ENCODE peak calls at places on chromosomes 16 and 17, in four cellular contexts. B, C, Z and U are unnamed samples.
A peak's percentile ranks its signal among the peaks of the same experiment; 100 is the strongest.

GRCh38 chr17:21239680-21240374 is 13.4 kb downstream of the NATD1 start:
- DNase-seq in B (no peak), C (peak; percentile 48), Z (no peak), U (peak; percentile 73)

GRCh38 chr17:54924405-54924804 is 23.8 kb downstream of the TOM1L1 start:
- DNase-seq in B (no peak), C (no peak), Z (no peak), U (no peak)

GRCh38 chr17:80069886-80070177 is 31.5 kb upstream of the GAA start:
- DNase-seq in B (no peak), C (no peak), Z (no peak), U (no peak)

GRCh38 chr17:67520282-67520906 is 143.3 kb downstream of the PITPNC1 start:
- DNase-seq in B (peak; percentile 39), C (no peak), Z (no peak), U (no peak)

GRCh38 chr16:55543470-55543869 is 23.0 kb upstream of the CAPNS2 start:
- DNase-seq in B (no peak), C (no peak), Z (no peak), U (no peak)

GRCh38 chr16:22075043-22075757 is 17.1 kb upstream of the VWA3A start:
- DNase-seq in B (no peak), C (no peak), Z (no peak), U (no peak)

GRCh38 chr16:66278111-66278531 is 88.4 kb upstream of the CDH5 start:
- DNase-seq in B (no peak), C (no peak), Z (no peak), U (no peak)

GRCh38 chr17:2396568-2397246 is 4.2 kb downstream of the MNT start:
- DNase-seq in B (peak; percentile 84), C (peak; percentile 47), Z (peak; percentile 68), U (no peak)

GRCh38 chr16:80015566-80015965 is 415.0 kb upstream of the MAF start:
- DNase-seq in B (no peak), C (no peak), Z (no peak), U (no peak)

GRCh38 chr17:20266806-20267458 is 200.4 kb downstream of the LGALS9B start:
- DNase-seq in B (no peak), C (peak; percentile 33), Z (no peak), U (no peak)

GRCh38 chr16:64459821-64460220 is 662.0 kb downstream of the CDH11 start:
- DNase-seq in B (no peak), C (no peak), Z (no peak), U (no peak)

GRCh38 chr17:1793447-1793806 is 31.6 kb downstream of the SERPINF1 start:
- DNase-seq in B (no peak), C (no peak), Z (no peak), U (no peak)

GRCh38 chr17:8995711-8996110 is 25.6 kb upstream of the NTN1 start:
- DNase-seq in B (no peak), C (no peak), Z (no peak), U (no peak)

GRCh38 chr16:27208081-27208692 is 4.9 kb downstream of the KDM8 start:
- DNase-seq in B (no peak), C (no peak), Z (no peak), U (no peak)

GRCh38 chr17:5381542-5381941 is 37.9 kb downstream of the NUP88 start:
- DNase-seq in B (no peak), C (no peak), Z (no peak), U (no peak)

GRCh38 chr17:81183316-81183715 is 17.3 kb upstream of the AATK start:
- DNase-seq in B (no peak), C (no peak), Z (no peak), U (no peak)

GRCh38 chr17:43434902-43435319 is 36.1 kb downstream of the ARL4D start:
- DNase-seq in B (no peak), C (no peak), Z (no peak), U (no peak)

GRCh38 chr17:60630352-60630751 is 30.4 kb downstream of the PPM1D start:
- DNase-seq in B (no peak), C (no peak), Z (no peak), U (no peak)

GRCh38 chr17:29713626-29714025 is 90.9 kb upstream of the CORO6 start:
- DNase-seq in B (no peak), C (no peak), Z (peak; percentile 36), U (no peak)

GRCh38 chr17:81387235-81388060 is 7.8 kb upstream of the BAHCC1 start:
- DNase-seq in B (no peak), C (no peak), Z (no peak), U (peak; percentile 73)

GRCh38 chr17:11039342-11039741 is 201.5 kb upstream of the PIRT start:
- DNase-seq in B (no peak), C (no peak), Z (no peak), U (no peak)

GRCh38 chr17:4678448-4679026 is 25.4 kb downstream of the PELP1 start:
- DNase-seq in B (peak; percentile 21), C (peak; percentile 19), Z (no peak), U (no peak)

GRCh38 chr16:65604771-65605170 is 482.9 kb upstream of the CDH11 start:
- DNase-seq in B (no peak), C (no peak), Z (no peak), U (no peak)

GRCh38 chr16:83187404-83187803 is 560.6 kb downstream of the CDH13 start:
- DNase-seq in B (no peak), C (no peak), Z (no peak), U (no peak)
- TF ChIP-seq SPI1 in B (no peak), C (no peak), Z (no peak), U (no peak)

DNA sequence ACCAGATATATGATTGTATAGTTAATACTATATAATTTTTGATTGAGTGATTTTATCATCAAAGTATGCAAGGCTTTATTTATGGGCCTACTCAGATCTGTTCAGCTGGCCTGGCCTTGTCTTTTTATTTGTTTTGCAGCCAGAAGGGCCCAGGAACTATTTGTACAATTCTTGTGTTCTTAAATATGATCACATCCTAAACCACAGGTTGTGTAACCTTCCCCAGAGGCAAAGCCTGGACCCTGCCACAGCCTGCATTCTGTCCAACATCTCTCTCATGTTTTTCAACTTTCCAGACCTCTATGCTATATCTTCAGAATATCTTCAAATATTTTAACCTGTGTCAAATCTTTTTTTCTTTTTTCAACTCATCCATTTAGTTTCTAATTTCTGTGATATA is 410.4 kb upstream of the MON1B start:
- DNase-seq in B (no peak), C (no peak), Z (no peak), U (no peak)
- TF ChIP-seq POLR2AphosphoS5 in B (no peak), C (no peak), Z (no peak), U (no peak)

DNA sequence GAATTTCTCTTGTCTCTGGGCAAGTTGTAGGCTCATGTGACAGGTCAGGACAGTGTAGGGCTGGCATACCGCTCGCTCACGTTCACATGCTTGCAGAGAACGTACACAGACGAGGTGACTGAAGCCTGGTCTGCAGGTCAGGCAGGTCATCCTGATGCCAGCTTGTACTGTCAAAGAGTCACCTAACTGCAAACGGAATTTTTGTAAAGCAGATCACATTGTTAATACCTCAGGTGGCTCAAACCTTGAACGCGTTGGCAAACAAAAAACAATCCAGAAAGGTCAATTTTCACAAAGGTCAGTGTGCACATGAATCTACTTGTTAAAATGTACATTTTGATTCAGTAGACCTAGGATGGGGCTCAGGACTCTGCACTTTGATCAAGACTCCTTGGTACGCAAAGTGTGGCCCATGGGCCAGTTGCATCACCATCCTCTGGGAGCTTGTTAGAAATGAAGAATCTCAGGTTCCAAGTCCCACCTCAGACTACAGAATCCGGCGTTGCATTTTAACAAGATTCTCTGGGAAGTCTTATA is 28.6 kb downstream of the ANKRD40 start:
- DNase-seq in B (no peak), C (no peak), Z (no peak), U (no peak)
- TF ChIP-seq SPI1 in B (no peak), C (no peak), Z (no peak), U (no peak)

DNA sequence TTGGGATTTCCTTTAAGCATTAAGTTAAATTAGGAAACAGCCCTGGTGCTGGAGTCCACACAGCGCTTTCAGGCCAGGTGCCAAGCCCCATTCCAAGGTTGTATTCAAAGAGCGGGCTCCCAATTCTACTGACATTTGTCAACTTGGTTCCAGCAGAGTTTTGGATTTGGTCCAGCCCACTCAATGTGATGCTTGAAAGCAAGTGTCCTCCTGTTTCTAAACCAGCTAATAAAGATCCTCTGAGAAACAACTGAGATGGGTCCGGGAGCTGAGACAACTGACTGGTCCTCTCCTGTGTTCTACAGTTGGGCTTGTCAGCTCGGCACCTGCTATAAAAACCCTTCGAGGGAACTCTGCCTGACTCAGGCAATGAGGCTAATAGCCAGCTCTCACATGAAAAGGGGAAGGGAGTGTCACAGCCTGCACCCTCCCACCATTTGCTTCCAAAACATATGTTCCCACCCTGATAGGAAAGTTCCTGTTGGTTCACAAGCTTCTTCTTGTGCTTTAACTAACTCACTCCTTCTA is 11.4 kb downstream of the ERN1 start:
- DNase-seq in B (peak; percentile 47), C (peak; percentile 60), Z (no peak), U (no peak)
- TF ChIP-seq POLR2AphosphoS5 in B (peak; percentile 59), C (no peak), Z (no peak), U (no peak)

DNA sequence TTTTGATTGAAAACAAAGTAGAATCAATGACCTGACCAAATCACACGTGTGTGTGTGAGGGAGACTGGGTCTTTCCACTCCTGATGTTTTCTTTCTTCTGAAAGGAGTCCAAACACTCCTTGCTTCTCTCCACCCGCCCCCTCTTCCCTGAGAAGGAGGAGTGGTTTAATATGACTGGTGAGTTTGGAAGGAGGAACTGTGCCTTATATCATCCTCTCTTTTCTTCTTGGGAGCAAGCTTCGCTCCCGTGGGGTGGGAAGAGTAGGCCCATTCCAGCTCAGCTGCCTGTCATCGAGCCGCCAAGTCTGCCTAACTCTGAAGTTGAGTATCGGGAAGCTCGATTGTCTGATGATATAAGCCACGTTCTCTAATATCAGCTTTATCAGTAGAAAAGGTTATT is 96.5 kb downstream of the YPEL2 start:
- DNase-seq in B (no peak), C (no peak), Z (no peak), U (no peak)
- TF ChIP-seq SPI1 in B (no peak), C (no peak), Z (no peak), U (no peak)

GRCh38 chr17:45149669-45150603 is 1.7 kb downstream of the HEXIM1 start:
- DNase-seq in B (no peak), C (peak; percentile 32), Z (no peak), U (no peak)
- TF ChIP-seq POLR2AphosphoS5 in B (peak; percentile 62), C (no peak), Z (peak; percentile 79), U (peak; percentile 76)

GRCh38 chr16:85616608-85617311 is 3.6 kb downstream of the GSE1 start:
- DNase-seq in B (peak; percentile 34), C (no peak), Z (peak; percentile 51), U (peak; percentile 82)

GRCh38 chr16:85615014-85615851 is 2.1 kb downstream of the GSE1 start:
- DNase-seq in B (peak; percentile 35), C (no peak), Z (no peak), U (no peak)

GRCh38 chr16:85617948-85618347 is 4.8 kb downstream of the GSE1 start:
- DNase-seq in B (no peak), C (no peak), Z (no peak), U (no peak)

GRCh38 chr16:85614338-85615013 is 1.4 kb downstream of the GSE1 start:
- DNase-seq in B (peak; percentile 32), C (peak; percentile 71), Z (no peak), U (no peak)

GRCh38 chr16:85615852-85616607 is 2.9 kb downstream of the GSE1 start:
- DNase-seq in B (peak; percentile 62), C (peak; percentile 48), Z (peak; percentile 47), U (peak; percentile 91)
- TF ChIP-seq SPI1 in B (peak; percentile 68), C (peak; percentile 86), Z (peak; percentile 63), U (peak; percentile 68)

DNA sequence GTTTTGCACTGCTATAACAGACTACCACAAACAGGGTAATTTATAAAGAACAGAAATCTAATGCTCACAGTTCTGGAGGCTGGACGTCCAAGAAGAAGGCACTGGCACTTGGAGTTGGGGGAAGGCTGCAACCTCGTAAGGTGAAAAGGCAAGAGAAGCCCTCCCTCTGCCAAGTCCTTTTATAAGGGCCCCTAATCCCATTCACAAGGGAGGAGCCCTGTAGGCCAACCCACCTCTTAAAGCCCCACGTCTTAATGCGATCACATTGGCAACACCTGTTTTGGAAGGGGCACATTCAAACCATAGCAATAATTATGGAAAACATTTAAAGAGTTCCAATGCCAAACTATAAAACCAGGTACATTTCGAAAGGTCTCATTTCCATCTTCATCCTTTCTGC is 5.2 kb downstream of the PKD1L3 start:
- DNase-seq in B (no peak), C (no peak), Z (no peak), U (no peak)
- TF ChIP-seq POLR2AphosphoS5 in B (no peak), C (no peak), Z (no peak), U (no peak)